ENCODE peak calls at places on chromosome 10, in eight cellular contexts. One of them, this sample, is unnamed.
A peak's percentile ranks its signal among the peaks of the same experiment; 100 is the strongest.

GRCh38 chr10:7696545-7696944 is 6.6 kb upstream of the ITIH2 start:
- DNase-seq in Calu3: peak; percentile 64
- DNase-seq in cerebellar cortex: peak; percentile 79
- DNase-seq in activated CD8-positive, alpha-beta memory T cell treated with anti-CD3 and anti-CD28 coated beads, Interleukin-2, amount 10 ng/mL, durations not matched to agents 7 days and 5 days: no peak
- DNase-seq in left lung: peak; percentile 67
- DNase-seq in non-pigmented ciliary epithelial cell: no peak
- DNase-seq in activated T-helper 9 cell treated with anti-CD3 and anti-CD28 coated beads, Interleukin-2, amount 50 U/mL, for 16 hours: no peak
- DNase-seq in RWPE1: no peak
- DNase-seq in this sample: no peak

GRCh38 chr10:53361936-53362335 is 589.4 kb upstream of the MBL2 start:
- DNase-seq in Calu3: no peak
- DNase-seq in cerebellar cortex: no peak
- DNase-seq in activated CD8-positive, alpha-beta memory T cell treated with anti-CD3 and anti-CD28 coated beads, Interleukin-2, amount 10 ng/mL, durations not matched to agents 7 days and 5 days: no peak
- DNase-seq in left lung: no peak
- DNase-seq in non-pigmented ciliary epithelial cell: no peak
- DNase-seq in activated T-helper 9 cell treated with anti-CD3 and anti-CD28 coated beads, Interleukin-2, amount 50 U/mL, for 16 hours: no peak
- DNase-seq in RWPE1: no peak
- DNase-seq in this sample: no peak

GRCh38 chr10:20839910-20840309 is 57.2 kb downstream of the NEBL start:
- DNase-seq in Calu3: no peak
- DNase-seq in cerebellar cortex: no peak
- DNase-seq in activated CD8-positive, alpha-beta memory T cell treated with anti-CD3 and anti-CD28 coated beads, Interleukin-2, amount 10 ng/mL, durations not matched to agents 7 days and 5 days: no peak
- DNase-seq in left lung: no peak
- DNase-seq in non-pigmented ciliary epithelial cell: no peak
- DNase-seq in activated T-helper 9 cell treated with anti-CD3 and anti-CD28 coated beads, Interleukin-2, amount 50 U/mL, for 16 hours: no peak
- DNase-seq in RWPE1: no peak
- DNase-seq in this sample: no peak

GRCh38 chr10:114916653-114917052 is 21.3 kb upstream of the TRUB1 start:
- DNase-seq in Calu3: no peak
- DNase-seq in cerebellar cortex: no peak
- DNase-seq in activated CD8-positive, alpha-beta memory T cell treated with anti-CD3 and anti-CD28 coated beads, Interleukin-2, amount 10 ng/mL, durations not matched to agents 7 days and 5 days: no peak
- DNase-seq in left lung: no peak
- DNase-seq in non-pigmented ciliary epithelial cell: no peak
- DNase-seq in activated T-helper 9 cell treated with anti-CD3 and anti-CD28 coated beads, Interleukin-2, amount 50 U/mL, for 16 hours: no peak
- DNase-seq in RWPE1: no peak
- DNase-seq in this sample: no peak

GRCh38 chr10:132855889-132856288 is 69.9 kb upstream of the NKX6-2 start:
- DNase-seq in Calu3: no peak
- DNase-seq in cerebellar cortex: no peak
- DNase-seq in activated CD8-positive, alpha-beta memory T cell treated with anti-CD3 and anti-CD28 coated beads, Interleukin-2, amount 10 ng/mL, durations not matched to agents 7 days and 5 days: no peak
- DNase-seq in left lung: no peak
- DNase-seq in non-pigmented ciliary epithelial cell: no peak
- DNase-seq in activated T-helper 9 cell treated with anti-CD3 and anti-CD28 coated beads, Interleukin-2, amount 50 U/mL, for 16 hours: no peak
- DNase-seq in RWPE1: no peak
- DNase-seq in this sample: peak; percentile 28

GRCh38 chr10:62728479-62728878 is 76.0 kb upstream of the ADO start:
- DNase-seq in Calu3: no peak
- DNase-seq in cerebellar cortex: no peak
- DNase-seq in activated CD8-positive, alpha-beta memory T cell treated with anti-CD3 and anti-CD28 coated beads, Interleukin-2, amount 10 ng/mL, durations not matched to agents 7 days and 5 days: peak; percentile 66
- DNase-seq in left lung: peak; percentile 56
- DNase-seq in non-pigmented ciliary epithelial cell: no peak
- DNase-seq in activated T-helper 9 cell treated with anti-CD3 and anti-CD28 coated beads, Interleukin-2, amount 50 U/mL, for 16 hours: no peak
- DNase-seq in RWPE1: no peak
- DNase-seq in this sample: no peak

GRCh38 chr10:3886666-3887251 is 101.8 kb upstream of the KLF6 start:
- DNase-seq in Calu3: peak; percentile 63
- DNase-seq in cerebellar cortex: peak; percentile 29
- DNase-seq in activated CD8-positive, alpha-beta memory T cell treated with anti-CD3 and anti-CD28 coated beads, Interleukin-2, amount 10 ng/mL, durations not matched to agents 7 days and 5 days: no peak
- DNase-seq in left lung: no peak
- DNase-seq in non-pigmented ciliary epithelial cell: peak; percentile 96
- DNase-seq in activated T-helper 9 cell treated with anti-CD3 and anti-CD28 coated beads, Interleukin-2, amount 50 U/mL, for 16 hours: no peak
- DNase-seq in RWPE1: peak; percentile 48
- DNase-seq in this sample: no peak

GRCh38 chr10:70843776-70844489 is 28.2 kb downstream of the SGPL1 start:
- DNase-seq in Calu3: no peak
- DNase-seq in cerebellar cortex: no peak
- DNase-seq in activated CD8-positive, alpha-beta memory T cell treated with anti-CD3 and anti-CD28 coated beads, Interleukin-2, amount 10 ng/mL, durations not matched to agents 7 days and 5 days: no peak
- DNase-seq in left lung: no peak
- DNase-seq in non-pigmented ciliary epithelial cell: no peak
- DNase-seq in activated T-helper 9 cell treated with anti-CD3 and anti-CD28 coated beads, Interleukin-2, amount 50 U/mL, for 16 hours: no peak
- DNase-seq in RWPE1: no peak
- DNase-seq in this sample: no peak